ENCODE peak calls at places on chromosomes 1 and 21, in eight cellular contexts. One of them, this sample, is unnamed.

GRCh38 chr1:204334455-204334854 is 25.3 kb downstream of the PLEKHA6 start:
- DNase-seq in neural progenitor cell: no peak
- DNase-seq in mesenchymal stem cell: no peak
- DNase-seq in H9: no peak
- DNase-seq in left ventricle myocardium inferior: no peak
- DNase-seq in CD8-positive, alpha-beta T cell: no peak
- DNase-seq in fibroblast of lung: no peak
- DNase-seq in mammary epithelial cell: no peak
- DNase-seq in this sample: no peak

GRCh38 chr1:46948629-46949282 is 7.5 kb upstream of the CYP4A11 start:
- DNase-seq in neural progenitor cell: no peak
- DNase-seq in CD8-positive, alpha-beta T cell: no peak
- DNase-seq in left ventricle myocardium inferior: no peak
- DNase-seq in H9: no peak
- DNase-seq in mammary epithelial cell: peak; percentile 9
- DNase-seq in mesenchymal stem cell: no peak
- DNase-seq in fibroblast of lung: no peak
- DNase-seq in this sample: no peak

GRCh38 chr1:9689971-9690381 is 38.4 kb downstream of the PIK3CD start:
- DNase-seq in fibroblast of lung: no peak
- DNase-seq in neural progenitor cell: peak; percentile 80
- DNase-seq in H9: peak; percentile 62
- DNase-seq in CD8-positive, alpha-beta T cell: peak; percentile 29
- DNase-seq in mammary epithelial cell: no peak
- DNase-seq in mesenchymal stem cell: peak; percentile 48
- DNase-seq in left ventricle myocardium inferior: peak; percentile 38
- DNase-seq in this sample: no peak

GRCh38 chr1:232844791-232845190 is 39.6 kb downstream of the MAP10 start:
- DNase-seq in mesenchymal stem cell: peak; percentile 54
- DNase-seq in left ventricle myocardium inferior: no peak
- DNase-seq in neural progenitor cell: no peak
- DNase-seq in fibroblast of lung: peak; percentile 8
- DNase-seq in H9: no peak
- DNase-seq in mammary epithelial cell: peak; percentile 55
- DNase-seq in CD8-positive, alpha-beta T cell: no peak
- DNase-seq in this sample: no peak

GRCh38 chr1:149978547-149979023 is 31.9 kb downstream of the OTUD7B start:
- DNase-seq in H9: no peak
- DNase-seq in CD8-positive, alpha-beta T cell: no peak
- DNase-seq in mammary epithelial cell: peak; percentile 5
- DNase-seq in left ventricle myocardium inferior: no peak
- DNase-seq in fibroblast of lung: no peak
- DNase-seq in mesenchymal stem cell: no peak
- DNase-seq in neural progenitor cell: no peak
- DNase-seq in this sample: no peak

GRCh38 chr1:30761312-30762151 is 4.0 kb upstream of the LAPTM5 start:
- DNase-seq in mesenchymal stem cell: peak; percentile 10
- DNase-seq in left ventricle myocardium inferior: no peak
- DNase-seq in fibroblast of lung: no peak
- DNase-seq in H9: no peak
- DNase-seq in neural progenitor cell: no peak
- DNase-seq in CD8-positive, alpha-beta T cell: no peak
- DNase-seq in mammary epithelial cell: no peak
- DNase-seq in this sample: no peak

GRCh38 chr1:168114845-168115244 is 21.9 kb downstream of the GPR161 start:
- DNase-seq in neural progenitor cell: no peak
- DNase-seq in left ventricle myocardium inferior: no peak
- DNase-seq in fibroblast of lung: no peak
- DNase-seq in H9: no peak
- DNase-seq in mesenchymal stem cell: no peak
- DNase-seq in mammary epithelial cell: no peak
- DNase-seq in CD8-positive, alpha-beta T cell: no peak
- DNase-seq in this sample: no peak

GRCh38 chr1:150259217-150259616 is 1.6 kb downstream of the CA14 start:
- DNase-seq in neural progenitor cell: no peak
- DNase-seq in mammary epithelial cell: no peak
- DNase-seq in CD8-positive, alpha-beta T cell: no peak
- DNase-seq in left ventricle myocardium inferior: no peak
- DNase-seq in fibroblast of lung: no peak
- DNase-seq in H9: no peak
- DNase-seq in mesenchymal stem cell: no peak
- DNase-seq in this sample: no peak

GRCh38 chr1:103142466-103142865 is 34.1 kb upstream of the COL11A1 start:
- DNase-seq in left ventricle myocardium inferior: no peak
- DNase-seq in fibroblast of lung: no peak
- DNase-seq in mesenchymal stem cell: no peak
- DNase-seq in neural progenitor cell: no peak
- DNase-seq in CD8-positive, alpha-beta T cell: no peak
- DNase-seq in mammary epithelial cell: no peak
- DNase-seq in H9: no peak
- DNase-seq in this sample: no peak

GRCh38 chr1:101992816-101993575 is 3.7 kb downstream of the OLFM3 start:
- DNase-seq in fibroblast of lung: no peak
- DNase-seq in mesenchymal stem cell: no peak
- DNase-seq in mammary epithelial cell: no peak
- DNase-seq in H9: no peak
- DNase-seq in left ventricle myocardium inferior: no peak
- DNase-seq in CD8-positive, alpha-beta T cell: no peak
- DNase-seq in neural progenitor cell: no peak
- DNase-seq in this sample: no peak

GRCh38 chr1:30966690-30967369 is 58.3 kb upstream of the SDC3 start:
- DNase-seq in CD8-positive, alpha-beta T cell: no peak
- DNase-seq in neural progenitor cell: no peak
- DNase-seq in mesenchymal stem cell: peak; percentile 82
- DNase-seq in mammary epithelial cell: peak; percentile 31
- DNase-seq in H9: no peak
- DNase-seq in left ventricle myocardium inferior: no peak
- DNase-seq in fibroblast of lung: peak; percentile 86
- DNase-seq in this sample: no peak

GRCh38 chr1:111422546-111423391 is 4.8 kb downstream of the OVGP1 start:
- DNase-seq in left ventricle myocardium inferior: no peak
- DNase-seq in fibroblast of lung: no peak
- DNase-seq in neural progenitor cell: no peak
- DNase-seq in mammary epithelial cell: peak; percentile 86
- DNase-seq in H9: no peak
- DNase-seq in mesenchymal stem cell: peak; percentile 18
- DNase-seq in CD8-positive, alpha-beta T cell: no peak
- DNase-seq in this sample: peak; percentile 73

GRCh38 chr1:68231627-68232303 is 558 bp downstream of the WLS start:
- DNase-seq in H9: peak; percentile 41
- DNase-seq in neural progenitor cell: peak; percentile 90
- DNase-seq in fibroblast of lung: peak; percentile 90
- DNase-seq in CD8-positive, alpha-beta T cell: no peak
- DNase-seq in left ventricle myocardium inferior: peak; percentile 65
- DNase-seq in mesenchymal stem cell: peak; percentile 86
- DNase-seq in mammary epithelial cell: peak; percentile 68
- DNase-seq in this sample: no peak

GRCh38 chr1:116852910-116853309 is 56.8 kb upstream of the PTGFRN start:
- DNase-seq in mammary epithelial cell: peak; percentile 47
- DNase-seq in neural progenitor cell: peak; percentile 27
- DNase-seq in mesenchymal stem cell: peak; percentile 55
- DNase-seq in left ventricle myocardium inferior: no peak
- DNase-seq in fibroblast of lung: no peak
- DNase-seq in CD8-positive, alpha-beta T cell: no peak
- DNase-seq in H9: no peak
- DNase-seq in this sample: no peak

GRCh38 chr1:182101415-182102041 is 40.0 kb upstream of the ZNF648 start:
- DNase-seq in neural progenitor cell: peak; percentile 88
- DNase-seq in fibroblast of lung: no peak
- DNase-seq in mesenchymal stem cell: no peak
- DNase-seq in CD8-positive, alpha-beta T cell: no peak
- DNase-seq in mammary epithelial cell: peak; percentile 84
- DNase-seq in H9: peak; percentile 98
- DNase-seq in left ventricle myocardium inferior: no peak
- DNase-seq in this sample: peak; percentile 59

GRCh38 chr21:42056468-42056867 is 14.6 kb upstream of the UMODL1 start:
- DNase-seq in left ventricle myocardium inferior: no peak
- DNase-seq in CD8-positive, alpha-beta T cell: no peak
- DNase-seq in fibroblast of lung: peak; percentile 11
- DNase-seq in mesenchymal stem cell: no peak
- DNase-seq in neural progenitor cell: no peak
- DNase-seq in H9: no peak
- DNase-seq in mammary epithelial cell: no peak
- DNase-seq in this sample: no peak

GRCh38 chr1:20666804-20667203 is 5.6 kb upstream of the DDOST start:
- DNase-seq in mesenchymal stem cell: peak; percentile 24
- DNase-seq in mammary epithelial cell: peak; percentile 16
- DNase-seq in CD8-positive, alpha-beta T cell: no peak
- DNase-seq in fibroblast of lung: no peak
- DNase-seq in neural progenitor cell: no peak
- DNase-seq in H9: no peak
- DNase-seq in left ventricle myocardium inferior: no peak
- DNase-seq in this sample: no peak

GRCh38 chr1:224368409-224368808 is 11.7 kb downstream of the CNIH4 start:
- DNase-seq in CD8-positive, alpha-beta T cell: no peak
- DNase-seq in mammary epithelial cell: no peak
- DNase-seq in left ventricle myocardium inferior: no peak
- DNase-seq in mesenchymal stem cell: no peak
- DNase-seq in fibroblast of lung: no peak
- DNase-seq in H9: no peak
- DNase-seq in neural progenitor cell: no peak
- DNase-seq in this sample: no peak

GRCh38 chr1:169511339-169512028 is 25.7 kb upstream of the SLC19A2 start:
- DNase-seq in CD8-positive, alpha-beta T cell: no peak
- DNase-seq in H9: no peak
- DNase-seq in mammary epithelial cell: peak; percentile 84
- DNase-seq in neural progenitor cell: no peak
- DNase-seq in fibroblast of lung: peak; percentile 92
- DNase-seq in mesenchymal stem cell: peak; percentile 83
- DNase-seq in left ventricle myocardium inferior: no peak
- DNase-seq in this sample: peak; percentile 53
- H3K27ac ChIP-seq in CD8-positive, alpha-beta T cell: no peak overlapping the region
- H3K27ac ChIP-seq in H9: no peak overlapping the region
- H3K27ac ChIP-seq in mammary epithelial cell: peak overlapping the region; percentile 50
- H3K27ac ChIP-seq in neural progenitor cell: no peak overlapping the region
- H3K27ac ChIP-seq in fibroblast of lung: no peak overlapping the region
- H3K27ac ChIP-seq in mesenchymal stem cell: no peak overlapping the region
- H3K27ac ChIP-seq in left ventricle myocardium inferior: peak overlapping the region; percentile 58
- H3K27ac ChIP-seq in this sample: peak overlapping the region; percentile 57

GRCh38 chr1:243924588-243925349 is 74.7 kb upstream of the AKT3 start:
- DNase-seq in neural progenitor cell: peak; percentile 32
- DNase-seq in mesenchymal stem cell: peak; percentile 72
- DNase-seq in fibroblast of lung: peak; percentile 20
- DNase-seq in left ventricle myocardium inferior: no peak
- DNase-seq in mammary epithelial cell: peak; percentile 5
- DNase-seq in H9: no peak
- DNase-seq in CD8-positive, alpha-beta T cell: no peak
- DNase-seq in this sample: no peak
- H3K27ac ChIP-seq in neural progenitor cell: no peak overlapping the region
- H3K27ac ChIP-seq in mesenchymal stem cell: no peak overlapping the region
- H3K27ac ChIP-seq in fibroblast of lung: peak overlapping the region; percentile 73
- H3K27ac ChIP-seq in left ventricle myocardium inferior: peak overlapping the region; percentile 30
- H3K27ac ChIP-seq in mammary epithelial cell: peak overlapping the region; percentile 28
- H3K27ac ChIP-seq in H9: no peak overlapping the region
- H3K27ac ChIP-seq in CD8-positive, alpha-beta T cell: no peak overlapping the region
- H3K27ac ChIP-seq in this sample: peak overlapping the region; percentile 50

DNA sequence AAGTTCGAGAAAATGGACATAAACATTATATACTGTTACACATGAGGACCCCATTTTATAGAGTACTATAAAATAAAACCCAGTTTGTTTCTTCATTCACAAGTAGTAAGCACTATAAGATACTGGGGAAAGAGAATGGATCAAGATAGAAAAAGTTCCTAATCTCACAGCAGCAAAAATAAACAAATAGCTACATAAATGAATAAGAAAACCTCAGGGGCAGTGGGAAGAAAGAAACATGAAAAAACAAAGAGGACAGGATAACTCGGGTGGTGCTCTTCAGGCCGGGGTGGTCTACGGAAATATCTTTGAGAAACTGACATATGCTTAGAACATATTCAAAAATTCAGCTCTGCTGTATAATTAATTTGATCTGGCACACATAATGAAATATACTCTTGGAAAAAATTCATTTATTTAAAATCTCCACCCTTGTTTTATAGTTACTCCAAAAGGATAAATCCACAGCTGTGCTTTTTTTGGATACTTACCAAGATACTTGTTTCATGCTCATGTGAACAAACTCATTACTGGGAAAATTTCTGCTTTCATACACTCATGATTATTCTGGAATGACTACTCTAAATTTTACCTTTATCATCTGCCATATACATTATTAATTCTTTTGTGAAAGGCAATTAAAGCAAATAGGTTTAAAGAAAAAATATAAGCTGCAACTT is 20.0 kb downstream of the CEP170 start:
- DNase-seq in neural progenitor cell: no peak
- DNase-seq in H9: no peak
- DNase-seq in mammary epithelial cell: no peak
- DNase-seq in CD8-positive, alpha-beta T cell: no peak
- DNase-seq in mesenchymal stem cell: no peak
- DNase-seq in fibroblast of lung: peak; percentile 89
- DNase-seq in left ventricle myocardium inferior: no peak
- DNase-seq in this sample: no peak
- H3K27ac ChIP-seq in neural progenitor cell: no peak overlapping the region
- H3K27ac ChIP-seq in H9: no peak overlapping the region
- H3K27ac ChIP-seq in mammary epithelial cell: no peak overlapping the region
- H3K27ac ChIP-seq in CD8-positive, alpha-beta T cell: no peak overlapping the region
- H3K27ac ChIP-seq in mesenchymal stem cell: peak overlapping the region; percentile 56
- H3K27ac ChIP-seq in fibroblast of lung: no peak overlapping the region
- H3K27ac ChIP-seq in left ventricle myocardium inferior: peak overlapping the region; percentile 47
- H3K27ac ChIP-seq in this sample: no peak overlapping the region

GRCh38 chr1:198933506-198933905 is 294.7 kb downstream of the PTPRC start:
- DNase-seq in neural progenitor cell: no peak
- DNase-seq in fibroblast of lung: no peak
- DNase-seq in left ventricle myocardium inferior: no peak
- DNase-seq in CD8-positive, alpha-beta T cell: no peak
- DNase-seq in mesenchymal stem cell: no peak
- DNase-seq in mammary epithelial cell: no peak
- DNase-seq in H9: no peak
- DNase-seq in this sample: no peak

GRCh38 chr1:198932351-198932991 is 293.6 kb downstream of the PTPRC start:
- DNase-seq in fibroblast of lung: peak; percentile 61
- DNase-seq in CD8-positive, alpha-beta T cell: peak; percentile 11
- DNase-seq in H9: no peak
- DNase-seq in neural progenitor cell: no peak
- DNase-seq in left ventricle myocardium inferior: no peak
- DNase-seq in mesenchymal stem cell: no peak
- DNase-seq in mammary epithelial cell: peak; percentile 79
- DNase-seq in this sample: peak; percentile 44

GRCh38 chr1:198935371-198935921 is 296.6 kb downstream of the PTPRC start:
- DNase-seq in H9: no peak
- DNase-seq in neural progenitor cell: peak; percentile 9
- DNase-seq in fibroblast of lung: peak; percentile 94
- DNase-seq in mammary epithelial cell: peak; percentile 97
- DNase-seq in mesenchymal stem cell: peak; percentile 98
- DNase-seq in CD8-positive, alpha-beta T cell: peak; percentile 54
- DNase-seq in left ventricle myocardium inferior: peak; percentile 33
- DNase-seq in this sample: peak; percentile 78

GRCh38 chr1:198934901-198935301 is 296.1 kb downstream of the PTPRC start:
- DNase-seq in mesenchymal stem cell: peak; percentile 78
- DNase-seq in H9: no peak
- DNase-seq in neural progenitor cell: no peak
- DNase-seq in left ventricle myocardium inferior: no peak
- DNase-seq in mammary epithelial cell: peak; percentile 63
- DNase-seq in fibroblast of lung: no peak
- DNase-seq in CD8-positive, alpha-beta T cell: peak; percentile 55
- DNase-seq in this sample: no peak

DNA sequence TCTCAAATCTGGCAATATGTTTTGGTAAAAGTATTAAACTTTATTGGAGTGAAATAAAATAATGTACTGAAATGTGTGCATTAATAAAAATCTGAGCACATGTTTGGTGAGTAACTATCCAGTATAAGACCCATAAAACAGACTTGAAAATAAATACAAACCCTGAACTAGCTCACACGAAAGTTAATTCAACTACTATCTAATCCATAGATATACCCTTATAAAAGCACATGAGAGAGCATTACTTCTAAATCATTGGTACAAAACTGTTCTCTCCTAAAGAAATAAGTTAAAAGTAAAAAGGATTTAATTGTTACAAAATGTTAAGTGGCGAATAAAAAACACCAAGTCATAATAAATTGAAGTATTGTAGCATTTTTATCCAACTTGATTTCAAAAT is 295.6 kb downstream of the PTPRC start:
- DNase-seq in neural progenitor cell: no peak
- DNase-seq in mesenchymal stem cell: no peak
- DNase-seq in CD8-positive, alpha-beta T cell: no peak
- DNase-seq in H9: no peak
- DNase-seq in left ventricle myocardium inferior: no peak
- DNase-seq in fibroblast of lung: no peak
- DNase-seq in mammary epithelial cell: no peak
- DNase-seq in this sample: no peak
- H3K27ac ChIP-seq in neural progenitor cell: no peak overlapping the region
- H3K27ac ChIP-seq in mesenchymal stem cell: peak overlapping the region; percentile 96
- H3K27ac ChIP-seq in CD8-positive, alpha-beta T cell: peak overlapping the region; percentile 27
- H3K27ac ChIP-seq in H9: no peak overlapping the region
- H3K27ac ChIP-seq in left ventricle myocardium inferior: peak overlapping the region; percentile 86
- H3K27ac ChIP-seq in fibroblast of lung: peak overlapping the region; percentile 27
- H3K27ac ChIP-seq in mammary epithelial cell: peak overlapping the region; percentile 79
- H3K27ac ChIP-seq in this sample: peak overlapping the region; percentile 83

This sample was measured in epithelial cell of prostate.